ENCODE peak calls at places on chromosomes 6 and 20, in nine cellular contexts. U is endodermal cell, Z is ascending aorta, C is hepatocyte, M is dorsolateral prefrontal cortex, D is suprapubic skin, B is lower lobe of right lung, I is uterus, F is fibroblast of lung. E is an unnamed sample.

GRCh38 chr6:11386323-11386722 is 151.2 kb upstream of the TMEM170B start:
- DNase-seq in M (no peak), C (no peak), I (no peak), F (no peak), Z (no peak), D (no peak), B (no peak), U (no peak), E (no peak)

GRCh38 chr6:87914637-87915395 is 132.8 kb upstream of the SPACA1 start:
- DNase-seq in D (no peak), F (peak), U (no peak), Z (no peak), M (no peak), I (no peak), B (no peak), C (no peak), E (no peak)

GRCh38 chr6:151436814-151437213 is 15.1 kb downstream of the RMND1 start:
- DNase-seq in I (no peak), C (no peak), B (no peak), F (peak), D (no peak), U (no peak), Z (no peak), M (no peak), E (no peak)

GRCh38 chr6:151436300-151436699 is 15.6 kb downstream of the RMND1 start:
- DNase-seq in Z (no peak), F (no peak), C (no peak), B (no peak), D (no peak), I (no peak), U (no peak), M (no peak), E (no peak)

GRCh38 chr6:151998784-151999183 is 191.3 kb downstream of the ESR1 start:
- DNase-seq in C (no peak), Z (no peak), B (no peak), D (no peak), I (no peak), U (no peak), F (peak), M (no peak), E (no peak)

GRCh38 chr6:62286470-62286843 is 432 bp upstream of the KHDRBS2 start:
- DNase-seq in C (no peak), B (no peak), U (no peak), D (no peak), I (no peak), M (no peak), F (no peak), Z (no peak), E (no peak)

GRCh38 chr6:148972481-148972880 is 225.7 kb downstream of the UST start:
- DNase-seq in B (peak), Z (no peak), F (peak), C (peak), M (no peak), I (no peak), U (peak), D (no peak), E (no peak)

GRCh38 chr6:43296780-43297494 is 1.1 kb upstream of the SLC22A7 start:
- DNase-seq in C (no peak), B (no peak), D (no peak), I (no peak), F (no peak), M (no peak), Z (no peak), U (no peak), E (no peak)

GRCh38 chr6:136753624-136754023 is 38.7 kb downstream of the MAP3K5 start:
- DNase-seq in D (no peak), I (no peak), B (no peak), M (no peak), C (no peak), U (peak), F (peak), Z (no peak), E (no peak)

GRCh38 chr20:24993337-24994185 is 1.0 kb upstream of the APMAP start:
- DNase-seq in C (peak), F (peak), M (no peak), Z (no peak), D (no peak), B (no peak), I (no peak), U (peak), E (no peak)

GRCh38 chr6:111642463-111643158 is 36.9 kb upstream of the TRAF3IP2 start:
- DNase-seq in I (peak), D (peak), M (peak), U (peak), F (peak), Z (no peak), B (peak), C (peak), E (peak)

GRCh38 chr6:139699335-139699734 is 324.9 kb upstream of the CITED2 start:
- DNase-seq in U (no peak), I (no peak), Z (no peak), F (peak), M (no peak), D (no peak), C (no peak), B (no peak), E (no peak)

GRCh38 chr20:15919118-15919517 is 654.1 kb downstream of the KIF16B start:
- DNase-seq in B (no peak), C (no peak), D (no peak), F (no peak), M (no peak), U (no peak), Z (no peak), I (no peak), E (no peak)

GRCh38 chr6:20096506-20096905 is 115.8 kb downstream of the MBOAT1 start:
- DNase-seq in Z (no peak), C (no peak), D (no peak), I (no peak), F (no peak), U (no peak), B (no peak), M (peak), E (peak)

GRCh38 chr6:16061833-16062232 is 67.1 kb upstream of the MYLIP start:
- DNase-seq in I (no peak), C (no peak), B (no peak), D (no peak), Z (no peak), M (no peak), F (peak), U (no peak), E (no peak)

GRCh38 chr6:16595514-16595913 is 165.7 kb downstream of the ATXN1 start:
- DNase-seq in C (no peak), D (no peak), M (no peak), B (no peak), F (no peak), U (no peak), Z (no peak), I (no peak), E (no peak)

GRCh38 chr6:24016286-24016685 is 109.7 kb upstream of the NRSN1 start:
- DNase-seq in C (no peak), D (no peak), M (no peak), B (no peak), I (no peak), U (no peak), Z (no peak), F (no peak), E (no peak)

GRCh38 chr20:34874094-34874654 is 1.5 kb upstream of the GGT7 start:
- DNase-seq in U (peak), M (peak), B (peak), C (peak), F (peak), Z (peak), D (peak), I (peak), E (peak)

GRCh38 chr20:34948030-34948429 is 7.6 kb downstream of the GSS start:
- DNase-seq in F (peak), C (no peak), Z (no peak), D (no peak), U (no peak), B (no peak), I (no peak), M (no peak), E (no peak)

GRCh38 chr6:71040043-71040442 is 83.2 kb upstream of the B3GAT2 start:
- DNase-seq in B (no peak), C (no peak), I (no peak), U (peak), D (no peak), Z (no peak), F (no peak), M (no peak), E (no peak)

GRCh38 chr6:40903456-40903855 is 135.6 kb downstream of the UNC5CL start:
- DNase-seq in F (peak), C (no peak), Z (no peak), D (no peak), M (no peak), U (no peak), I (no peak), B (no peak), E (no peak)

GRCh38 chr6:6438286-6438685 is 117.8 kb upstream of the F13A1 start:
- DNase-seq in U (no peak), D (no peak), Z (no peak), I (no peak), C (no peak), B (no peak), M (no peak), F (no peak), E (no peak)

GRCh38 chr6:2695464-2696095 is 55.1 kb downstream of the MYLK4 start:
- DNase-seq in F (peak), Z (no peak), I (no peak), D (no peak), B (no peak), M (no peak), U (no peak), C (peak), E (no peak)

GRCh38 chr6:107458687-107459282 is 579 bp downstream of the PDSS2 start:
- DNase-seq in I (peak), Z (no peak), F (peak), U (no peak), M (peak), C (peak), B (no peak), D (peak), E (no peak)

GRCh38 chr6:155436981-155437749 is 18.5 kb downstream of the NOX3 start:
- DNase-seq in C (no peak), M (no peak), B (no peak), I (no peak), D (no peak), F (no peak), Z (no peak), U (no peak), E (no peak)

GRCh38 chr20:42113236-42113635 is 495.1 kb upstream of the CHD6 start:
- DNase-seq in Z (no peak), D (no peak), I (no peak), F (no peak), C (no peak), M (no peak), B (no peak), U (no peak), E (no peak)

GRCh38 chr20:62914970-62915457 is 11.3 kb downstream of the DIDO1 start:
- DNase-seq in U (peak), F (peak), M (no peak), Z (no peak), I (no peak), B (peak), D (peak), C (no peak), E (peak)

GRCh38 chr20:53652090-53652858 is 58.6 kb upstream of the ZNF217 start:
- DNase-seq in U (no peak), B (no peak), C (peak), I (no peak), D (no peak), M (no peak), F (no peak), Z (no peak), E (no peak)

GRCh38 chr6:168557512-168557911 is 116.5 kb downstream of the SMOC2 start:
- DNase-seq in I (no peak), U (no peak), F (no peak), M (no peak), B (no peak), Z (no peak), D (no peak), C (no peak), E (no peak)

GRCh38 chr6:25428758-25429317 is 149.7 kb downstream of the CARMIL1 start:
- DNase-seq in U (no peak), M (no peak), B (no peak), F (no peak), D (no peak), Z (no peak), C (no peak), I (no peak), E (no peak)

GRCh38 chr6:17486680-17487079 is 93.3 kb downstream of the CAP2 start:
- DNase-seq in U (no peak), D (no peak), I (no peak), B (no peak), Z (no peak), C (no peak), M (no peak), F (no peak), E (no peak)

GRCh38 chr20:434221-434620 is 26.1 kb downstream of the RBCK1 start:
- DNase-seq in M (no peak), D (peak), F (no peak), U (peak), I (no peak), B (no peak), C (no peak), Z (no peak), E (no peak)

GRCh38 chr6:112464901-112465661 is 118.0 kb downstream of the RFPL4B start:
- DNase-seq in C (no peak), F (no peak), B (no peak), U (no peak), D (no peak), M (no peak), I (no peak), Z (no peak), E (no peak)

GRCh38 chr20:51221791-51222408 is 199.0 kb upstream of the KCNG1 start:
- DNase-seq in F (no peak), B (no peak), I (no peak), D (no peak), Z (no peak), M (no peak), C (peak), U (peak), E (no peak)

GRCh38 chr6:35804996-35805736 is at the start of gene LHFPL5:
- DNase-seq in I (no peak), F (peak), C (peak), B (peak), M (no peak), Z (no peak), D (no peak), U (peak), E (peak)

GRCh38 chr6:30966154-30966553 is 17.4 kb upstream of the MUC21 start:
- DNase-seq in U (no peak), F (no peak), Z (no peak), B (no peak), M (no peak), D (no peak), I (no peak), C (no peak), E (no peak)

DNA sequence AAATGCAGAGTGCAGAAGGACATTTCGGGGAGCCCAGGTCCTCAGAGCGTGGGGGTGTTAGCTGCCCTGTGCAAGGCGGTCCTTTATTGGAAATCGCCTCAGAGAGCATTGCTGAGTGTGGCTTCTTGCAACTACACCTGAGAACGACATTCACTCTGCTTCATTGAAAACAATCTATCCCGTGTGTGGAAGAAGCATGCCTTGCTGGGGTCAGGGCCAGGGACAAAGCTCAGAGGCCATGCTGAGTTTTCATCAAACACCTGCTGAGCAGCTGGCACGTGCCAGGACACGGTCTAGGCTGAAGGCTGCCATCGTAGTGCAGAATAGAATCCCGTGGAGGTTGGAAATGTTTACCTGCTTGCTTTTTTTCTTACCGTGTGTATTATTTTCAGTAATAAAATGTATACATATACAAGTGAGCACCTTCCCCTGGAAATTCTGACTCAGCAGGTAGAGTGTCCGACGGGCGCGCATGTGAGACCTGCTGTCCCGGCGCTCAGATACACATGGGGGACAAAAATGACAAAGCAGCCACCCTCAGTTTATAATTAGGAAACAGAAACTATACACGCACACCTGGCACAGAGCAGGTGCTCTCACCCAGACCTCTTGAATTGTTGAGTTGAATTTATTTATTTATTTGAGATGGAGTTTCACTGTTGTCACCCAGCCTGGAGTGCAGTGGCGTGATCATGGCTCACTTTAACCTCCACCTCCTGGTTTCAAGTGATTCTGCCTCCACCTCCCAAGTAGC is 180.2 kb downstream of the ZDHHC14 start:
- DNase-seq in C (no peak), U (no peak), Z (no peak), B (no peak), D (no peak), I (no peak), F (no peak), M (no peak), E (no peak)
- H3K27ac ChIP-seq in C (no peak), U (no peak), Z (no peak), B (no peak), D (no peak), I (no peak), F (no peak), M (no peak), E (no peak)

GRCh38 chr6:141963543-141964295 is 169.0 kb upstream of the GJE1 start:
- DNase-seq in D (no peak), U (no peak), B (no peak), I (no peak), Z (no peak), F (peak), M (no peak), C (no peak), E (no peak)

GRCh38 chr6:141968632-141969031 is 164.1 kb upstream of the GJE1 start:
- DNase-seq in B (no peak), C (no peak), Z (no peak), D (no peak), U (no peak), I (no peak), F (no peak), M (no peak), E (no peak)

GRCh38 chr6:141969201-141969600 is 163.5 kb upstream of the GJE1 start:
- DNase-seq in B (no peak), C (no peak), U (no peak), F (peak), I (no peak), Z (no peak), D (no peak), M (no peak), E (no peak)

GRCh38 chr6:141965016-141965545 is 167.6 kb upstream of the GJE1 start:
- DNase-seq in C (peak), U (no peak), D (no peak), Z (no peak), F (no peak), B (no peak), I (no peak), M (no peak), E (no peak)
- H3K27ac ChIP-seq in C (peak), U (no peak), D (no peak), Z (no peak), F (no peak), B (no peak), I (no peak), M (no peak), E (no peak)

GRCh38 chr6:52352239-52353008 is 9.5 kb upstream of the PAQR8 start:
- DNase-seq in Z (no peak), M (no peak), I (no peak), D (no peak), F (peak), C (peak), B (peak), U (no peak), E (no peak)
- H3K27ac ChIP-seq in Z (no peak), M (no peak), I (no peak), D (no peak), F (peak), C (peak), B (peak), U (no peak), E (no peak)

DNA sequence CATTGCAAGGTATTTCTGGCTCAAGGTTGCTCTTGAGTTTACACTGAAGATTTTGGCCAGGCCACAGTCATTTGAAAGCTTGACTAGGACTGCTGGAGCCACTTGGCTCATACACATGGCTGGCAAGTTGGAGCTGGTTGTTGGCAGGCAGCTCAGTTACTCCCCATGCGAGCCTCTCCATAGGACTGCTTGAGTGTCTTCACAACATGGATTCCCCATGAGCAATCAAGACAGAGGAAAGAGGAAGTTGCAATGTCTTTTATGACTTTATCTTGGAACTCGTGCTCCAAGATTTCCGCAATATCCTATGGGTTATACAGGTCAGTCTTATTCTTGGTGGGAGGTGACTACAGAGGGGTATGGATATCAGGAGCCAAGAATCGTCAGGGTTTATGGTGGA is 1.4 kb upstream of the MANBAL start:
- DNase-seq in M (no peak), I (no peak), F (no peak), Z (no peak), C (no peak), D (no peak), U (no peak), B (peak), E (no peak)
- H3K27ac ChIP-seq in M (no peak), I (no peak), F (no peak), Z (no peak), C (no peak), D (no peak), U (no peak), B (peak), E (no peak)

DNA sequence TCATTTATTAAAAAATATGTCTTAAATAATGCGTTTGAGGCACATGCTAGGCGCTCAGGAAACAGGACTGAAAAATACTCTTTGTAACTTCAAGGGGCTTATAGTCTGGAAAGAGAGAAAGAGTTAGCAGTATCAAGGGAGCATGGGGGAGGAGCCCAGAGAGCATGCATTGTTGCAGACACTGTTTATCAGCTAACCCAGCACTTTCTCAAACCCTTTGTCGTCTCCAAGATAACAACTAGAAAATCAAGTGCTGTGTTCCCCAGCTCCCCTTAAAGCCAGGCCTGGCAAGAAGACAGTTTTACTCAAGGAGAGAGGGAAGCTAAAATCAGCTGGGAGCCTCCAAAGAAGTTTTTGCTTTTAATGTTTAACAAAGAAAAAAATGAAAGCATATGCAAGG is 98.4 kb downstream of the PERP start:
- DNase-seq in F (no peak), B (no peak), I (no peak), U (no peak), M (no peak), D (no peak), Z (no peak), C (no peak), E (no peak)
- H3K27ac ChIP-seq in F (no peak), B (no peak), I (no peak), U (no peak), M (no peak), D (no peak), Z (no peak), C (no peak), E (no peak)

DNA sequence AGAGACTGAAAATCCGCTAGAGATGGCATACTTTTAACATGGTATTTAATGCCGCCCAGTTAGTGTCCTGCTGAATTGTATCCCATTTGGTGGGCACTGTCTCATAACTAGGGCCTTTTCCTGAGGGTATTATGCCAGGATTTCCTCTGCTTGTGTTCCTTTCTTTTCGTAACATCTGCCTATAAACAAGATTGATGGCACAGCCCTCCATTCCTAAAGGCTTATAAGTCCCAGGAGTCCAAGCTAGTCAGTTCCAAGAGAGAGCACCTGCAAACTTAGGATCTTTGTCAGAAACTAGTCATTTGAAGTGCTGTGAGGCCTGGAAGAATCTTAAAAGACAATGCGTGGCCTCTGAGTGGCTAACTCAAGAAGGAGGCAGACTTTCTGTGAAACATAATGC is 134.9 kb upstream of the SUPT3H start:
- DNase-seq in U (no peak), I (no peak), B (no peak), F (no peak), Z (no peak), C (no peak), M (no peak), D (no peak), E (no peak)
- H3K27ac ChIP-seq in U (peak), I (no peak), B (no peak), F (no peak), Z (no peak), C (no peak), M (no peak), D (no peak), E (no peak)

DNA sequence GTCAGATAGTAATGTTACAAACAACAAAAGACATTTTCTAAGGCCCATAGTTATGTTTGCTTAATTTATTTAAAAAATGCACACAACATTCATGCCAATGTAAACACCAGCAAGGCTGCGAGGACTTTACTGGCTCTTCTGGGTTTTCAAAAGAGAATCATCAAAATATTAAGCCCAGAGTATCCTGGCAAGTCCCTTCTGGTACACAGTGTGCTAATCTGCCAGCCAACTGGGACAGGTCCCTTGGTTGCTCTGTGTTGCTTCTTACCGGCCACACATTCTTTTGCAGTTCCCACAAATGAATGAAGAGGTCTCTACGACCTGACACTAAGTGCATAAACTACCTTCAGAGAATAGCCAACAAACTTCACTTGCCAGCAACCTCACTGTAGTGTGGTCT is 42.6 kb upstream of the SPDEF start:
- DNase-seq in C (no peak), I (no peak), D (no peak), F (no peak), U (peak), M (no peak), Z (no peak), B (no peak), E (peak)
- H3K27ac ChIP-seq in C (no peak), I (no peak), D (peak), F (no peak), U (no peak), M (peak), Z (peak), B (no peak), E (no peak)